ENCODE peak calls at places on chromosomes 11 and 22, in five cellular contexts. P is neuronal stem cell, L is mesenchymal stem cell, N is H1, G is trophoblast cell. T is an unnamed sample.

GRCh38 chr22:32323513-32324164 is 34.0 kb upstream of the RFPL3 start:
- DNase-seq in P (no peak), L (no peak), N (no peak), G (no peak), T (peak)

GRCh38 chr11:69233761-69234136 is 60.2 kb upstream of the MYEOV start:
- DNase-seq in P (no peak), L (no peak), N (no peak), G (no peak), T (peak)

GRCh38 chr11:8338138-8338537 is 74.5 kb upstream of the LMO1 start:
- DNase-seq in P (no peak), L (peak), N (no peak), G (peak), T (peak)

GRCh38 chr11:86386791-86387190 is 12.1 kb downstream of the CCDC81 start:
- DNase-seq in P (no peak), L (no peak), N (no peak), G (no peak), T (no peak)

GRCh38 chr11:68998390-68998911 is 14.6 kb downstream of the MRGPRF start:
- DNase-seq in P (no peak), L (peak), N (no peak), G (no peak), T (peak)

GRCh38 chr11:74449369-74449931 is 17.9 kb downstream of the KCNE3 start:
- DNase-seq in P (peak), L (peak), N (no peak), G (peak), T (peak)

GRCh38 chr22:20000246-20001081 is 16.2 kb downstream of the ARVCF start:
- DNase-seq in P (no peak), L (no peak), N (no peak), G (peak), T (no peak)

GRCh38 chr22:29112102-29112501 is 39.3 kb downstream of the KREMEN1 start:
- DNase-seq in P (no peak), L (no peak), N (no peak), G (no peak), T (no peak)

GRCh38 chr22:37113757-37114156 is 4.2 kb upstream of the TMPRSS6 start:
- DNase-seq in P (no peak), L (no peak), N (no peak), G (peak), T (no peak)

GRCh38 chr22:39311592-39312400 is 7.6 kb downstream of the RPL3 start:
- DNase-seq in P (no peak), L (no peak), N (no peak), G (no peak), T (peak)

GRCh38 chr22:24996420-24996952 is 44.0 kb downstream of the KIAA1671 start:
- DNase-seq in P (peak), L (peak), N (peak), G (peak), T (peak)

GRCh38 chr11:94933225-94934130 is 39.9 kb downstream of the CWC15 start:
- DNase-seq in P (no peak), L (peak), N (no peak), G (peak), T (no peak)

GRCh38 chr22:50177537-50178470 is 7.3 kb downstream of the PANX2 start:
- DNase-seq in P (no peak), L (no peak), N (no peak), G (no peak), T (peak)

GRCh38 chr11:119702261-119702591 is 26.8 kb downstream of the NECTIN1 start:
- DNase-seq in P (no peak), L (peak), N (no peak), G (no peak), T (no peak)

GRCh38 chr11:64786308-64786707 is 8.0 kb upstream of the SF1 start:
- DNase-seq in P (no peak), L (no peak), N (no peak), G (no peak), T (no peak)
- H2BK12ac ChIP-seq in P (no peak), L (no peak), N (no peak), G (no peak), T (no peak)

GRCh38 chr11:35402751-35403454 is 16.5 kb downstream of the SLC1A2 start:
- DNase-seq in P (no peak), L (no peak), N (no peak), G (no peak), T (no peak)
- H2AK5ac ChIP-seq in P (no peak), L (no peak), N (no peak), G (no peak), T (no peak)

GRCh38 chr11:10397226-10397987 is 57.7 kb upstream of the AMPD3 start:
- DNase-seq in P (no peak), L (no peak), N (no peak), G (peak), T (no peak)

GRCh38 chr11:10394229-10395100 is 60.6 kb upstream of the AMPD3 start:
- DNase-seq in P (no peak), L (peak), N (no peak), G (peak), T (no peak)

GRCh38 chr11:10392680-10393079 is 62.4 kb upstream of the AMPD3 start:
- DNase-seq in P (no peak), L (no peak), N (no peak), G (peak), T (no peak)

GRCh38 chr11:10396771-10397170 is 58.3 kb upstream of the AMPD3 start:
- DNase-seq in P (no peak), L (no peak), N (no peak), G (no peak), T (no peak)

DNA sequence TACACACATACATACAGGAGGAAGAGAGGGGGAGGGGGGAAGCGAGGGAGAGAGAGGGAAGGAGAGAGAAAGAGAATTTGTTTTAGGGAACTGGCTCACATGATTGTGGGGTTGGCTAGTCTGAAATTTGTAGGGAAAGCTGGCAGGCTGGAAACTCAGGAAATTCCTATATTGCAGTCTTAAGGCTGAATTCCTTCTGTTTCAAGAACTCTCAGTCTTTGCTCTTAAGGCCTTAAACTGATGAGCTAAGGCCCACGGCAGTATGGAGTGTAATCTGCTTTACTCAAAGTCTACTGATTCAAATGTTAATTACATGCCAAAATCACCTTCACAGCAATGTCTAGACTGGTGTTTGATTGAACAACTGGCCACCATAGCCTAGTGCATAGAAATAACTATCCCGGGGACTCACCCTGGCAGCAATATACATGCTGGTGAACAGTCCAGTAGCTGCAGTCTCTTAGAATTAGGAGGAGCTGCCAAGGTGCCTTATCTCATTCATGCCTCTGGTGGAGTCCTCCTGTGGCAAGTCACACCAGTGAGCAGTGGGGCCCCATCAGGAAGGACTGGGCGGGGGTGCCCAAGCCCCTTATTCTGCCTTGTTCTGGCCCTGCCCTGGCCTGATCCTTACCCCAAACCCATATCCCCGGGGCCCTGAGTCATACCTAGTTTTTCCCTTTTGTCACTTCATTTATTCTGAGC is 59.7 kb upstream of the AMPD3 start:
- DNase-seq in P (no peak), L (peak), N (no peak), G (peak), T (no peak)
- H4K8ac ChIP-seq in P (no peak), L (no peak), N (no peak), G (no peak), T (no peak)

DNA sequence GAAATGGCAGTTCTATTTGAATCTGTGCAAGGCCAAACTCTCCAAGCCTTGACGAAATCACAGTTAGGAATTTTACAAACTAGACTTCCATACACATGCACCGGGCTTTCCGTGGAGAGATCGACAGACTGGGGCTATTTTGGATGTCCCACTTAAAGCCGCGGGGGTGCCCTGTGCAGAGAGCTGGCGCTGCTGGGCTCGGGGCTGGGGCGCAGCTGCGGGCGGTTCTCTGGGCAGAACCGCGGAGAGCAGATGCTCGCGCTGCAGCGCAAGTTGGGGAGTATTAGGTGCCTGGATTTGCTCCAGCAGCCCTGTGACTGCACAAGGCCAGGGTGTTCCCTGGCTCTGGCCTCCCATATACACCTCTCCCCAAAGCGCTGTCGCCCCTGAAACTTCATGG is 67.2 kb downstream of the SPATA19 start:
- DNase-seq in P (no peak), L (no peak), N (no peak), G (no peak), T (no peak)
- H2BK12ac ChIP-seq in P (no peak), L (no peak), N (no peak), G (no peak), T (no peak)

T was measured in H9.